ENCODE peak calls at places on chromosomes 4 and X, in seven cellular contexts. F is omental fat pad, Y is NCI-H1417, Z is neural crest cell, X is AG08396, G is AG04450, E is fibroblast of lung. Q is an unnamed sample.

GRCh38 chrX:153778684-153779101 is 2.1 kb upstream of the SRPK3 start:
- DNase-seq in F (no peak), Y (no peak), Z (no peak), X (no peak), G (no peak), E (no peak), Q (no peak)

GRCh38 chrX:119398974-119399771 is at the start of gene SLC25A43:
- DNase-seq in F (no peak), Y (peak), Z (peak), X (peak), G (no peak), E (peak), Q (peak)

GRCh38 chr4:158850800-158851644 is 82.2 kb downstream of the FNIP2 start:
- DNase-seq in F (no peak), Y (peak), Z (no peak), X (peak), G (peak), E (peak), Q (no peak)

GRCh38 chr4:34250562-34250961 is 1993.8 kb downstream of the ARAP2 start:
- DNase-seq in F (no peak), Y (no peak), Z (no peak), X (peak), G (peak), E (peak), Q (no peak)

GRCh38 chr4:189845145-189845846 is 95.4 kb upstream of the FRG1 start:
- DNase-seq in F (no peak), Y (no peak), Z (no peak), X (no peak), G (no peak), E (no peak), Q (no peak)

GRCh38 chrX:109626637-109627036 is 1.7 kb upstream of the KCNE5 start:
- DNase-seq in F (no peak), Y (no peak), Z (no peak), X (no peak), G (no peak), E (no peak), Q (no peak)

GRCh38 chrX:141733371-141733770 is 34.8 kb upstream of the SPANXD start:
- DNase-seq in F (no peak), Y (no peak), Z (no peak), X (peak), G (no peak), E (peak), Q (no peak)

GRCh38 chr4:87465739-87466366 is 43.5 kb downstream of the NUDT9 start:
- DNase-seq in F (no peak), Y (peak), Z (no peak), X (peak), G (peak), E (peak), Q (peak)

GRCh38 chr4:791866-792630 is 33.9 kb downstream of the CPLX1 start:
- DNase-seq in F (no peak), Y (no peak), Z (no peak), X (no peak), G (no peak), E (no peak), Q (no peak)

GRCh38 chr4:158255727-158256324 is 45.5 kb downstream of the TMEM144 start:
- DNase-seq in F (no peak), Y (peak), Z (no peak), X (peak), G (peak), E (peak), Q (peak)

GRCh38 chr4:142811034-142811433 is 35.1 kb downstream of the INPP4B start:
- DNase-seq in F (no peak), Y (no peak), Z (no peak), X (no peak), G (no peak), E (no peak), Q (no peak)

GRCh38 chr4:138312536-138312911 is 70.4 kb upstream of the SLC7A11 start:
- DNase-seq in F (no peak), Y (no peak), Z (no peak), X (no peak), G (no peak), E (no peak), Q (no peak)

GRCh38 chr4:77920371-77920770 is 57.7 kb downstream of the MRPL1 start:
- DNase-seq in F (no peak), Y (no peak), Z (no peak), X (no peak), G (no peak), E (no peak), Q (no peak)

GRCh38 chrX:38985375-38985774 is 184.1 kb downstream of the MID1IP1 start:
- DNase-seq in F (no peak), Y (peak), Z (no peak), X (no peak), G (no peak), E (peak), Q (peak)

GRCh38 chr4:150211016-150211415 is 132.8 kb downstream of the DCLK2 start:
- DNase-seq in F (no peak), Y (no peak), Z (no peak), X (no peak), G (no peak), E (no peak), Q (no peak)

GRCh38 chrX:14032383-14032782 is 2.7 kb upstream of the GEMIN8 start:
- DNase-seq in F (peak), Y (peak), Z (peak), X (peak), G (peak), E (peak), Q (peak)

GRCh38 chr4:111506706-111507105 is 638.5 kb upstream of the FAM241A start:
- DNase-seq in F (no peak), Y (no peak), Z (no peak), X (no peak), G (no peak), E (peak), Q (no peak)

GRCh38 chr4:27594917-27595316 is 734.3 kb downstream of the STIM2 start:
- DNase-seq in F (no peak), Y (peak), Z (no peak), X (no peak), G (no peak), E (no peak), Q (no peak)

GRCh38 chrX:2360731-2361130 is 140.0 kb downstream of the DHRSX start:
- DNase-seq in F (no peak), Y (no peak), Z (no peak), X (no peak), G (no peak), E (no peak), Q (no peak)

GRCh38 chrX:48465336-48465933 is 4.6 kb downstream of the SLC38A5 start:
- DNase-seq in F (no peak), Y (no peak), Z (no peak), X (peak), G (peak), E (peak), Q (no peak)

GRCh38 chr4:144894525-144894924 is 203.5 kb downstream of the ANAPC10 start:
- DNase-seq in F (no peak), Y (no peak), Z (no peak), X (peak), G (no peak), E (peak), Q (no peak)

GRCh38 chr4:180542445-180543100 is 1700.6 kb upstream of the TENM3 start:
- DNase-seq in F (no peak), Y (peak), Z (no peak), X (no peak), G (no peak), E (peak), Q (no peak)

GRCh38 chr4:40887690-40888089 is 137.9 kb downstream of the NSUN7 start:
- DNase-seq in F (no peak), Y (no peak), Z (no peak), X (peak), G (peak), E (peak), Q (no peak)

GRCh38 chrX:68685722-68686683 is 38.5 kb downstream of the STARD8 start:
- DNase-seq in F (no peak), Y (no peak), Z (peak), X (peak), G (peak), E (peak), Q (no peak)

GRCh38 chrX:101210630-101211029 is 9.0 kb upstream of the DRP2 start:
- DNase-seq in F (no peak), Y (peak), Z (no peak), X (no peak), G (no peak), E (no peak), Q (no peak)

GRCh38 chrX:130224810-130225209 is 43.9 kb downstream of the ZNF280C start:
- DNase-seq in F (no peak), Y (no peak), Z (no peak), X (no peak), G (no peak), E (peak), Q (no peak)